ENCODE peak calls at places on chromosomes 2 and 18, in five cellular contexts. O is psoas muscle, J is brain microvascular endothelial cell, M is H9, T is heart right ventricle. Y is an unnamed sample.

GRCh38 chr2:219002395-219003266 is 9.4 kb upstream of the CRYBA2 start:
- DNase-seq in M (peak; percentile 92), J (peak; percentile 15), T (no peak), O (no peak), Y (no peak)

GRCh38 chr2:215536476-215536875 is 100.6 kb upstream of the FN1 start:
- DNase-seq in T (no peak), M (no peak), O (no peak), J (no peak), Y (no peak)

GRCh38 chr2:218998414-218999002 is 5.3 kb upstream of the CRYBA2 start:
- DNase-seq in M (no peak), O (no peak), J (no peak), T (no peak), Y (no peak)

GRCh38 chr2:158746488-158746887 is 48.6 kb upstream of the DAPL1 start:
- DNase-seq in M (no peak), O (no peak), T (no peak), J (no peak), Y (no peak)

GRCh38 chr18:62795813-62796212 is 80.5 kb downstream of the PHLPP1 start:
- DNase-seq in J (no peak), O (no peak), M (no peak), T (no peak), Y (no peak)

GRCh38 chr2:155372969-155373368 is 674.5 kb downstream of the KCNJ3 start:
- DNase-seq in M (no peak), O (no peak), T (no peak), J (no peak), Y (no peak)

GRCh38 chr2:51103205-51103604 is 71.3 kb upstream of the NRXN1 start:
- DNase-seq in O (no peak), M (peak; percentile 67), J (peak; percentile 87), T (peak; percentile 20), Y (no peak)

GRCh38 chr2:74740395-74741075 is 86.5 kb downstream of the SEMA4F start:
- DNase-seq in T (peak; percentile 14), M (peak; percentile 42), O (peak; percentile 77), J (peak; percentile 87), Y (no peak)

GRCh38 chr18:63979409-63979908 is 9.6 kb downstream of the SERPINB8 start:
- DNase-seq in J (peak; percentile 70), T (no peak), O (no peak), M (peak; percentile 56), Y (no peak)

GRCh38 chr18:47996091-47996541 is 65.7 kb upstream of the SMAD2 start:
- DNase-seq in J (no peak), T (no peak), O (no peak), M (no peak), Y (no peak)

GRCh38 chr2:84879595-84880394 is 1.1 kb downstream of the TRABD2A start:
- DNase-seq in T (no peak), O (no peak), M (peak; percentile 50), J (no peak), Y (no peak)

GRCh38 chr2:74095629-74096028 is 52.1 kb downstream of the BOLA3 start:
- DNase-seq in J (no peak), M (no peak), O (no peak), T (no peak), Y (no peak)

GRCh38 chr18:48031011-48031480 is 100.6 kb upstream of the SMAD2 start:
- DNase-seq in M (peak; percentile 72), O (no peak), J (peak; percentile 38), T (no peak), Y (peak; percentile 24)

GRCh38 chr2:240468300-240469238 is 33.1 kb downstream of the GPC1 start:
- DNase-seq in T (no peak), O (peak; percentile 57), J (no peak), M (peak; percentile 23), Y (no peak)

GRCh38 chr2:56681659-56682396 is 498.0 kb downstream of the CCDC85A start:
- DNase-seq in T (no peak), M (no peak), J (no peak), O (no peak), Y (no peak)

GRCh38 chr2:159169187-159169586 is 117.3 kb downstream of the WDSUB1 start:
- DNase-seq in M (no peak), T (no peak), J (peak; percentile 14), O (no peak), Y (no peak)

GRCh38 chr2:214019229-214019972 is 391.5 kb upstream of the VWC2L start:
- DNase-seq in J (peak; percentile 96), O (peak; percentile 49), M (no peak), T (no peak), Y (no peak)

GRCh38 chr18:21444465-21445023 is 156.0 kb downstream of the ESCO1 start:
- DNase-seq in T (no peak), O (no peak), M (peak; percentile 48), J (peak; percentile 36), Y (peak; percentile 10)

GRCh38 chr2:42052702-42053481 is 5.1 kb downstream of the PKDCC start:
- DNase-seq in T (peak; percentile 33), O (no peak), M (no peak), J (peak; percentile 45), Y (no peak)

GRCh38 chr2:230713331-230714121 is 884 bp downstream of the CAB39 start:
- DNase-seq in T (peak; percentile 39), J (no peak), O (peak; percentile 64), M (peak; percentile 37), Y (peak; percentile 23)

GRCh38 chr18:49476664-49477411 is 10.2 kb downstream of the C18orf32 start:
- DNase-seq in O (no peak), T (no peak), M (no peak), J (peak; percentile 68), Y (no peak)

GRCh38 chr18:49473721-49474120 is 13.3 kb upstream of the DYM start:
- DNase-seq in J (no peak), O (no peak), M (no peak), T (no peak), Y (no peak)

GRCh38 chr18:49481317-49481716 is 5.7 kb downstream of the C18orf32 start:
- DNase-seq in O (no peak), M (no peak), J (no peak), T (no peak), Y (no peak)

GRCh38 chr18:49483198-49483597 is 3.8 kb downstream of the C18orf32 start:
- DNase-seq in T (no peak), O (no peak), J (no peak), M (no peak), Y (no peak)

DNA sequence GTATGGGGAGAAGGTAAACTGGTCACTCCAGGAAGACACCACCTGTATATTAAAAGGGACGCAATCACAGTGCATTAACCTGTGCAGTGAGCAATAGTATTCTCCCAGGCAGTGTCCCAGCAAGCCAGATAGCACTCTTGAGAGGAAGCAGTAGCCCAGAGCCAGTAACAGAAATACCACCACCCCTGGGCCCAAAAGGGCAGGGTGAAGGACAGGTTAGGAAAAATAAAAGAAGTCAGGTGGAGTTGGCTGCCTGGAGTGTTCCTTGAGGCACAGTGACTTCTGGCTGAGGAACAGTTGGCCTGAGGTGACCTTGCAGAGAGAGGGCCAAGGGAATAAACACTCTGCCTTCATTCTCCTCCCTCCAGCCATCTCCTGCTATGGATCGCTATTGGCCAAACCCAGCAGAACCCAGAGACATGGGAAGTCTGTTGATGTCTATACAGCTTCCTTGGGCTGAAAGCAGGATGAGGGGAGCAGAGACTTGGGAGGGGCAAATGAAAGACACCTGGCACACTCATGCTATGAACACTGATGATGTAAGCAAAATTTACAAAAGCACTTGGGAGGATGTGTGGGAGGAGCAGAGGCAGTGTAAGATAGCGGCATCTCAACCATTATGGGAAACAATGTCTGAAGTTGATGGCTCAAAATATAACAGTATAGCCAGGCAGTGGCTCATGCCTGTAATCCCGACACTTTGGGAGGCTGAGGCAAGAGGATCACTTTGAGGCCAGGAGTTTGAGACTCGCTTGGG is 7.5 kb downstream of the C18orf32 start:
- DNase-seq in M (no peak), T (no peak), J (no peak), O (no peak), Y (no peak)
- H3K27ac ChIP-seq in M (no peak overlapping the region), T (no peak overlapping the region), J (no peak overlapping the region), O (no peak overlapping the region), Y (no peak overlapping the region)

GRCh38 chr18:24023185-24023814 is 8.7 kb downstream of the TTC39C start:
- DNase-seq in J (no peak), T (no peak), M (peak; percentile 76), O (no peak), Y (no peak)
- H3K27ac ChIP-seq in J (no peak overlapping the region), T (no peak overlapping the region), M (no peak overlapping the region), O (no peak overlapping the region), Y (no peak overlapping the region)

DNA sequence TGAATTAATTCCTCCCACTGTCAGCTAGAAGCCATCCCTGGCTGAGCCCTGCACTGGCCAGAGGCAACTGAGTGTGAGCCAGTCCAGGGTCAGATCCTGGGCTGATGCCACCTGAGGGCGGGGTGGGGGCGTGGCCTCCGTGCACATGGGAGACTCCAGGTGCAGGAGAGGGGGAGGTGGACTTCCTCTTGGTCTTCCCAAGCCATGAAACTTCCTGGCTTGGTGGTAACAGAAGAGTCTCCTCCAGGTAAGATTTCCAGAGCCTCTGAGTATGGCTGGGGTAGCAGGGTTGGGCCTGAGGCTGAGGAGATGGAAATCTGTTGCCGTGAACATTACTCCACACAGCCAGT is 462 bp upstream of the RAB17 start:
- DNase-seq in O (no peak), J (no peak), T (no peak), M (peak; percentile 93), Y (no peak)
- H3K27ac ChIP-seq in O (no peak overlapping the region), J (no peak overlapping the region), T (peak overlapping the region; percentile 43), M (peak overlapping the region; percentile 32), Y (no peak overlapping the region)

GRCh38 chr2:226800941-226801784 is 1.5 kb upstream of the IRS1 start:
- DNase-seq in O (peak; percentile 78), T (peak; percentile 87), M (peak; percentile 94), J (peak; percentile 75), Y (peak; percentile 84)

GRCh38 chr2:226798422-226799210 is 1.0 kb downstream of the IRS1 start:
- DNase-seq in T (peak; percentile 41), M (peak; percentile 76), O (peak; percentile 78), J (peak; percentile 28), Y (peak; percentile 22)

GRCh38 chr2:226797989-226798421 is 1.6 kb downstream of the IRS1 start:
- DNase-seq in M (no peak), T (peak; percentile 18), J (no peak), O (peak; percentile 55), Y (peak; percentile 52)

GRCh38 chr2:226799976-226800940 is 638 bp upstream of the IRS1 start:
- DNase-seq in T (no peak), O (no peak), M (peak; percentile 38), J (no peak), Y (no peak)

DNA sequence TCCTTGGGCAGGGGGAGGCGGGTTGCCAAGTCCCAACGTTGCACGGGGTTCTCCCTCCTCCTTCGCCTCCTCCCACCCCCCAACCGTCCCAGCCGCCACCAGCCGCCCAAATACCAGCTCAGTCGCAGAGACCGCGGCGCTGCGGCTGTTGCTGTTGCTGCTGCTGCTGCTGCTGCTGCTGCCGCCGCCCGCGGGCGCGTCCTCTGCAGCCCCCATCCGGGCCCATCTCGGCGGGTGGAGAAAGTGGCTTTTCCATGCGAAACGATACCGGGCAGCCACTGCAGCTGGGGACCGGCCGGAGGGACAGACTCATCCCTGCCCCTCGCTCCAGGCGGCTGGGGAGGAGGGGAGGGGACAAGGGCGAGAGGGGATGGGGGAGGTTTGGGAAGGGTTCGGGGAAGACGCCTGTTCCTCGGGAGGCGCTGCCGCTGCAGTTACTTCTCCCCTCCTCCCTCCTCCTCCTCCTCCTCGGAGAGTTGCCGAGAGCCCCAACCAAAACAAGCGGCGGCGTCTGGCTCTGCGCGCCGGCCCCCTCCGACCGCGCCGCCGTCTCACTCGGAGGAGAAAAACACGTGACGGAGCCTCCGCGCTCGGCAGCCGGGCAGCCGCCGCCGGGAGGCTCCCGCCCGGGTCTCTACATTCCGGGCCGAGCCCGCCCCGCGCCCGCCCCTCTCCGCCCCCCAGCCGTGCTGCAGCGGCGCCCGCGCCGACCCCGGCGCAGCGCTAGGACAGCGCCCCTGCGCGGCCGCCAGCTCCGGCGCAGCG is at the start of gene IRS1:
- DNase-seq in M (peak; percentile 78), O (peak; percentile 87), J (peak; percentile 52), T (peak; percentile 81), Y (peak; percentile 29)
- H3K27ac ChIP-seq in M (no peak within 1 kb of the TSS), O (peak within 1 kb of the TSS; percentile 99), J (peak within 1 kb of the TSS; percentile 89), T (peak within 1 kb of the TSS; percentile 95), Y (peak within 1 kb of the TSS; percentile 77)

Y was measured in substantia nigra.